ENCODE peak calls at places on chromosomes 4 and X, in six cellular contexts. P is ureter, H is kidney tubule cell, I is left colon, K is posterior vena cava, D is T-cell. E is an unnamed sample.
A peak's percentile ranks its signal among the peaks of the same experiment; 100 is the strongest.

GRCh38 chr4:113636438-113636818 is 125.1 kb downstream of the CAMK2D start:
- DNase-seq in P (no peak), H (no peak), I (no peak), K (no peak), D (peak; percentile 8), E (no peak)

GRCh38 chrX:22122510-22122909 is 90.4 kb downstream of the PHEX start:
- DNase-seq in P (no peak), H (peak; percentile 81), I (no peak), K (no peak), D (no peak), E (no peak)

GRCh38 chr4:77040265-77040664 is 35.5 kb downstream of the CCNI start:
- DNase-seq in P (no peak), H (peak; percentile 60), I (no peak), K (no peak), D (no peak), E (no peak)

GRCh38 chr4:54315561-54315960 is 86.5 kb downstream of the PDGFRA start:
- DNase-seq in P (no peak), H (no peak), I (no peak), K (no peak), D (no peak), E (no peak)

GRCh38 chr4:70902577-70903281 is 560 bp downstream of the MOB1B start:
- DNase-seq in P (no peak), H (peak; percentile 40), I (peak; percentile 26), K (peak; percentile 84), D (no peak), E (peak; percentile 50)

GRCh38 chrX:43108828-43109227 is 330.9 kb upstream of the PPP1R2C start:
- DNase-seq in P (no peak), H (peak; percentile 23), I (no peak), K (no peak), D (no peak), E (no peak)

GRCh38 chr4:24853142-24853541 is 57.8 kb downstream of the SOD3 start:
- DNase-seq in P (no peak), H (no peak), I (no peak), K (no peak), D (no peak), E (no peak)

GRCh38 chrX:68932611-68933010 is 103.8 kb downstream of the EFNB1 start:
- DNase-seq in P (no peak), H (peak; percentile 28), I (no peak), K (peak; percentile 61), D (no peak), E (no peak)

GRCh38 chrX:45352588-45352987 is 151.9 kb upstream of the DIPK2B start:
- DNase-seq in P (no peak), H (no peak), I (no peak), K (no peak), D (no peak), E (no peak)

GRCh38 chr4:7708981-7709380 is 230.7 kb downstream of the AFAP1 start:
- DNase-seq in P (no peak), H (no peak), I (no peak), K (no peak), D (no peak), E (no peak)

GRCh38 chr4:51845736-51846135 is 2.8 kb downstream of the DCUN1D4 start:
- DNase-seq in P (no peak), H (no peak), I (no peak), K (no peak), D (no peak), E (no peak)

GRCh38 chr4:12965334-12965733 is 518.8 kb downstream of the RAB28 start:
- DNase-seq in P (no peak), H (no peak), I (no peak), K (no peak), D (no peak), E (no peak)

GRCh38 chr4:10622728-10623127 is 61.8 kb downstream of the CLNK start:
- DNase-seq in P (no peak), H (no peak), I (no peak), K (no peak), D (no peak), E (no peak)

GRCh38 chr4:53601251-53601764 is 10.0 kb upstream of the LNX1 start:
- DNase-seq in P (peak; percentile 82), H (peak; percentile 8), I (no peak), K (no peak), D (no peak), E (peak; percentile 49)

E was measured in left lobe of liver.